ENCODE peak calls at places on chromosomes 11 and 22, in ten cellular contexts. P is GM23338, J is BE2C, Q is upper lobe of right lung, K is breast epithelium, I is right atrium auricular region, O is pancreas, D is body of pancreas, H is left ventricle myocardium inferior, Y is vagina. V is an unnamed sample.

GRCh38 chr11:109421981-109422590 is at the start of gene C11orf87:
- DNase-seq in P (peak; percentile 77), J (peak; percentile 31), Q (peak; percentile 54), K (no peak), I (no peak), O (peak; percentile 63), D (no peak), H (no peak), Y (no peak), V (peak; percentile 33)

GRCh38 chr22:17235861-17236260 is 16.6 kb upstream of the ADA2 start:
- DNase-seq in P (no peak), J (no peak), Q (no peak), K (no peak), I (no peak), O (no peak), D (no peak), H (no peak), Y (no peak), V (no peak)

GRCh38 chr11:122101625-122102291 is 14.3 kb downstream of the BLID start:
- DNase-seq in P (peak; percentile 87), J (peak; percentile 66), Q (no peak), K (peak; percentile 62), I (peak; percentile 85), O (peak; percentile 22), D (peak; percentile 41), H (peak; percentile 50), Y (no peak), V (no peak)

GRCh38 chr11:6219359-6219758 is 14.0 kb downstream of the C11orf42 start:
- DNase-seq in P (no peak), J (no peak), Q (no peak), K (no peak), I (peak; percentile 72), O (no peak), D (no peak), H (no peak), Y (no peak), V (no peak)

GRCh38 chr22:44697423-44698179 is 4.4 kb upstream of the PRR5 start:
- DNase-seq in P (peak; percentile 92), J (peak; percentile 87), Q (peak; percentile 92), K (peak; percentile 50), I (peak; percentile 85), O (peak; percentile 93), D (peak; percentile 87), H (peak; percentile 77), Y (no peak), V (peak; percentile 89)

GRCh38 chr11:128716661-128717210 is 22.9 kb downstream of the FLI1 start:
- DNase-seq in P (peak; percentile 18), J (no peak), Q (no peak), K (no peak), I (no peak), O (no peak), D (no peak), H (no peak), Y (no peak), V (no peak)

GRCh38 chr11:68340003-68340767 is 27.8 kb downstream of the LRP5 start:
- DNase-seq in P (no peak), J (no peak), Q (no peak), K (no peak), I (no peak), O (no peak), D (no peak), H (no peak), Y (no peak), V (no peak)

GRCh38 chr11:116691779-116692178 is 81.0 kb downstream of the BUD13 start:
- DNase-seq in P (peak; percentile 86), J (peak; percentile 75), Q (no peak), K (no peak), I (peak; percentile 58), O (no peak), D (peak; percentile 49), H (no peak), Y (peak; percentile 92), V (peak; percentile 54)

DNA sequence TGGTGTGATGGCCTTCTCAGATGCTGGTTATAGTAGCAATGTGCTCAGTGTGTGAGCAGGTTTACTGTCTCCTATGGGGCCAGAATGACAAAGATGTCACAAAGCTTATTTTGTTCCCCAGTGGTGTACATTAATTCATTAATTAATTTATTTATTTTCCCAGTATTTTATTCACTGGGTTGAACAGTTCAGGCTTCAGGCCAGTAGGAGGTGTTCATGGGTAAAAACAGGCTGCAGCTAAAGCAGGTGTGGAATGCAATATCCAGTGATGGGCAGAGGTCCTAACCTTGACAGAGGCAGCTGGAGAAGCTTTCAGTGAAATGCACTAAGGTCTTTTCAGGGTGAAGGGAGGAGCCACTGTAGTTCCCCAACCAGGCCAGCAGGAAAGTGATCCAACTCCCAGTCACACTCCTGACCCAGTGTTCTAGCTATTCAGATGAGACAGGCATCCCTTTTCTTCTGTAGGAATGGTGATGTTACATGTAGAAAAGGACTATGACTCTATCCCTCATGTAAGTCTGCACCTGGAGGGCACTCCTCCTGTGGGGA is 7.8 kb upstream of the FANCF start:
- DNase-seq in P (peak; percentile 48), J (no peak), Q (no peak), K (no peak), I (no peak), O (no peak), D (no peak), H (no peak), Y (no peak), V (no peak)
- TF ChIP-seq CTCF in P (peak; percentile 37), J (no peak), Q (no peak), K (no peak), I (no peak), O (no peak), D (no peak), H (no peak), Y (no peak), V (no peak)

GRCh38 chr11:16153951-16154350 is 202.4 kb downstream of the SOX6 start:
- DNase-seq in P (no peak), J (no peak), Q (no peak), K (no peak), I (no peak), O (no peak), D (no peak), H (no peak), Y (no peak), V (no peak)

GRCh38 chr11:16155448-16155847 is 200.9 kb downstream of the SOX6 start:
- DNase-seq in P (no peak), J (no peak), Q (no peak), K (no peak), I (no peak), O (no peak), D (no peak), H (no peak), Y (no peak), V (no peak)

GRCh38 chr11:16158426-16158994 is 197.8 kb downstream of the SOX6 start:
- DNase-seq in P (no peak), J (no peak), Q (no peak), K (no peak), I (no peak), O (no peak), D (no peak), H (no peak), Y (no peak), V (no peak)

GRCh38 chr11:16157327-16157726 is 199.0 kb downstream of the SOX6 start:
- DNase-seq in P (no peak), J (no peak), Q (no peak), K (no peak), I (no peak), O (no peak), D (no peak), H (no peak), Y (no peak), V (no peak)

DNA sequence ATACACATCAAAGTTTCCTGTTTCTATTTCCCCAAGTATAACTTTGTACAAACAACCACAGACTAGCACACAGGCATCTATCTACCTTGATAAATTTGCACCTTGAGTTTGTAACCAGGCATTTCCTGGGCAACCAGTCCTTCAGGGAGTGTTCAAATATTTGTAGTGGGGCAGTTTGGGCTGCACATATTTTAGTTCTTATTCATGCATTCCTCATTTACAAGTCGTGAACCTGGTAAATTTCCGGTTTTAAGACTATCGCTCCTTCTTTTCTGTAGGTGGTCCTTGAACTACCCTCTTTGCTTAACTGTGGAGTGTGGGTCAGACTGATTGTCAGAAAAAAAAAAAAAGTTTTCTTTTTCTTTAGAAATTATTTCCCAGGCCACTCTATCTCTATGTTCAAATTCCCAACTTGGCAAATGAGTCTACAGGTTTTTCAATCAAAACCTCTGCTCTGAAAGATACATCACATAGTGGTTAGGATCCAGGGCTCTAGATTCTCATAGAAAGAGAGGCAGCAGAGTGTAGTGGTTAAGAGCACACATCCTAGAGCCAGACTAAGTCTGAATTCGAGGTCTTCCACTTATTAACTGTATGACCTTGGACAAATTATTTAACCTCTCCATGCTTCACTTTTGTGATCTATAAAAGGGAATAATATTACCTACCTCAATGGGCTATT is 201.5 kb downstream of the SOX6 start:
- DNase-seq in P (no peak), J (no peak), Q (no peak), K (no peak), I (no peak), O (no peak), D (peak; percentile 42), H (no peak), Y (no peak), V (no peak)
- H3K4me1 ChIP-seq in P (no peaks in the 10 kb centered on the region), J (no peaks in the 10 kb centered on the region), Q (no peaks in the 10 kb centered on the region), K (no peaks in the 10 kb centered on the region), I (no peaks in the 10 kb centered on the region), O (peaks cover 45% of the 10 kb centered on the region), D (peaks cover 47% of the 10 kb centered on the region), H (peaks cover 3% of the 10 kb centered on the region), Y (no peaks in the 10 kb centered on the region), V (no peaks in the 10 kb centered on the region)

GRCh38 chr22:50271011-50271394 is 823 bp upstream of the MAPK11 start:
- DNase-seq in P (no peak), J (no peak), Q (no peak), K (no peak), I (no peak), O (no peak), D (no peak), H (no peak), Y (no peak), V (no peak)

GRCh38 chr22:50272103-50272782 is 2.1 kb upstream of the MAPK11 start:
- DNase-seq in P (no peak), J (peak; percentile 57), Q (no peak), K (no peak), I (no peak), O (no peak), D (no peak), H (no peak), Y (no peak), V (no peak)

GRCh38 chr22:50270302-50271010 is at the start of gene MAPK11:
- DNase-seq in P (peak; percentile 92), J (peak; percentile 35), Q (peak; percentile 87), K (no peak), I (peak; percentile 73), O (peak; percentile 93), D (peak; percentile 72), H (peak; percentile 73), Y (no peak), V (peak; percentile 83)

GRCh38 chr22:50269573-50270301 is 443 bp downstream of the MAPK11 start:
- DNase-seq in P (no peak), J (peak; percentile 49), Q (no peak), K (no peak), I (no peak), O (no peak), D (no peak), H (peak; percentile 53), Y (no peak), V (no peak)

DNA sequence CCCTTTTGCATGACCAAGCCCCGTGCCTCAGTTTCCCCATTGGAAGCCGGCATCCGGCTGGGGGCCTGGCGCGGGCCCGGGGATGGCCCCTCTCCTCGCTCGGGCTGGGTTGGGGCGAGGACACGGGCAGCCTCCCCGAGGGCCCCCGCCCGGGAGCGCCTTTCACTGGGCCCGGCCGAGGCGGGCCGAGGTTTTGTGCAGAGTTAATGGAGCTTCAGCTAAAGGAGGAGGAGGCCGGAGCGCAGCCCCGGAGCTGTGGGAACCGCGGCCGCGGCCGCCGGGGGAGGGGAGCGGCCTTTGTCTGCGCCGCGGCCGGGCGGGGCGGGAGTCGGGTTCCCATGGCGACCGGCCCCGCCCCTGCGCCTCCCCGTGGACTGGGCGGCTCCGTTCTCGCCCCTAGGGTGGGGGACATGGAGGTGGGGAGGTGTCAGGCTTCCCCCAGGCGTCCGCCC is 1.4 kb upstream of the MAPK11 start:
- DNase-seq in P (peak; percentile 69), J (peak; percentile 87), Q (peak; percentile 84), K (no peak), I (no peak), O (no peak), D (peak; percentile 53), H (peak; percentile 71), Y (no peak), V (no peak)
- H3K4me3 ChIP-seq in P (peak overlapping the region; percentile 63), J (peak overlapping the region; percentile 65), Q (peak overlapping the region; percentile 56), K (peak overlapping the region; percentile 52), I (peak overlapping the region; percentile 32), O (peak overlapping the region; percentile 49), D (no peak overlapping the region), H (peak overlapping the region; percentile 67), Y (peak overlapping the region; percentile 49), V (peak overlapping the region; percentile 62)

DNA sequence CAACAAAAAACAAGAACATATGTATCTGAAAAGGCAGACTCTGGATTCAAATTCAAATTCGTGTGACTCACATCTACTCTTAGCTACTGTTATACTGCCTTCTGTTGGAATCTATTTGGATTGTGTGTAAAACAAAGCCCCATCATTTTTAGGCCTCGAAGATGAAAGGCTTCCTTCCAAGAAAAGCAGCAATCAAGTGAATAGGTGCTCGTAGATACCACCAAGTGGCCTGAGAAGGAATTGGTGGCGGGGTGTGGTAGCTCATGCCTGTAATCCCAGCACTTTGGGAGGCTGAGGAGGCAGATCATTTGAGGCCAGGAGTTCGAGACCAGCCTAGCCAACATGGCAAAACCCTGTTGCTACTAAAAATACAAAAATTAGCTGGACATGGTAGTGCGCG is 4.2 kb downstream of the GRAMD1B start:
- DNase-seq in P (peak; percentile 78), J (peak; percentile 32), Q (no peak), K (no peak), I (no peak), O (no peak), D (no peak), H (no peak), Y (no peak), V (no peak)
- TF ChIP-seq CTCF in P (peak; percentile 59), J (peak; percentile 48), Q (no peak), K (no peak), I (no peak), O (no peak), D (no peak), H (peak; percentile 11), Y (no peak), V (no peak)

V was measured in lower lobe of right lung.